ENCODE peak calls at places on chromosome 15, in nine cellular contexts. One of them, this sample, is unnamed.

GRCh38 chr15:76065267-76065666 is 5.5 kb downstream of the TMEM266 start:
- DNase-seq in pancreas: no peak
- DNase-seq in lower leg skin: no peak
- DNase-seq in body of pancreas: no peak
- DNase-seq in astrocyte of the cerebellum: no peak
- DNase-seq in uterus: no peak
- DNase-seq in MCF 10A: no peak
- DNase-seq in GM10248: no peak
- DNase-seq in suprapubic skin: no peak
- DNase-seq in this sample: no peak

GRCh38 chr15:73949496-73949895 is 23.2 kb downstream of the LOXL1 start:
- DNase-seq in pancreas: no peak
- DNase-seq in lower leg skin: no peak
- DNase-seq in body of pancreas: no peak
- DNase-seq in astrocyte of the cerebellum: no peak
- DNase-seq in uterus: no peak
- DNase-seq in MCF 10A: no peak
- DNase-seq in GM10248: no peak
- DNase-seq in suprapubic skin: no peak
- DNase-seq in this sample: no peak

GRCh38 chr15:25056484-25057429 is 102.0 kb downstream of the SNRPN start:
- DNase-seq in pancreas: peak
- DNase-seq in lower leg skin: no peak
- DNase-seq in body of pancreas: no peak
- DNase-seq in astrocyte of the cerebellum: no peak
- DNase-seq in uterus: no peak
- DNase-seq in MCF 10A: no peak
- DNase-seq in GM10248: no peak
- DNase-seq in suprapubic skin: peak
- DNase-seq in this sample: no peak

GRCh38 chr15:39127151-39127815 is 453.6 kb upstream of the THBS1 start:
- DNase-seq in pancreas: no peak
- DNase-seq in lower leg skin: no peak
- DNase-seq in body of pancreas: no peak
- DNase-seq in astrocyte of the cerebellum: peak
- DNase-seq in uterus: no peak
- DNase-seq in MCF 10A: no peak
- DNase-seq in GM10248: no peak
- DNase-seq in suprapubic skin: no peak
- DNase-seq in this sample: no peak

GRCh38 chr15:63940956-63941620 is 105.2 kb downstream of the DAPK2 start:
- DNase-seq in pancreas: no peak
- DNase-seq in lower leg skin: no peak
- DNase-seq in body of pancreas: no peak
- DNase-seq in astrocyte of the cerebellum: no peak
- DNase-seq in uterus: no peak
- DNase-seq in MCF 10A: no peak
- DNase-seq in GM10248: no peak
- DNase-seq in suprapubic skin: no peak
- DNase-seq in this sample: no peak

GRCh38 chr15:74841761-74842385 is 1.1 kb downstream of the ULK3 start:
- DNase-seq in pancreas: no peak
- DNase-seq in lower leg skin: no peak
- DNase-seq in body of pancreas: no peak
- DNase-seq in astrocyte of the cerebellum: no peak
- DNase-seq in uterus: no peak
- DNase-seq in MCF 10A: no peak
- DNase-seq in GM10248: no peak
- DNase-seq in suprapubic skin: no peak
- DNase-seq in this sample: no peak

GRCh38 chr15:65055201-65055870 is 10.1 kb downstream of the SLC51B start:
- DNase-seq in pancreas: no peak
- DNase-seq in lower leg skin: no peak
- DNase-seq in body of pancreas: no peak
- DNase-seq in astrocyte of the cerebellum: peak
- DNase-seq in uterus: peak
- DNase-seq in MCF 10A: no peak
- DNase-seq in GM10248: no peak
- DNase-seq in suprapubic skin: no peak
- DNase-seq in this sample: no peak

GRCh38 chr15:74630284-74631086 is 14.8 kb downstream of the CLK3 start:
- DNase-seq in pancreas: no peak
- DNase-seq in lower leg skin: no peak
- DNase-seq in body of pancreas: no peak
- DNase-seq in astrocyte of the cerebellum: no peak
- DNase-seq in uterus: no peak
- DNase-seq in MCF 10A: no peak
- DNase-seq in GM10248: no peak
- DNase-seq in suprapubic skin: no peak
- DNase-seq in this sample: peak

GRCh38 chr15:77329202-77329601 is 90.7 kb downstream of the PEAK1 start:
- DNase-seq in pancreas: no peak
- DNase-seq in lower leg skin: no peak
- DNase-seq in body of pancreas: no peak
- DNase-seq in astrocyte of the cerebellum: no peak
- DNase-seq in uterus: no peak
- DNase-seq in MCF 10A: no peak
- DNase-seq in GM10248: no peak
- DNase-seq in suprapubic skin: no peak
- DNase-seq in this sample: no peak

GRCh38 chr15:77335298-77335697 is 84.6 kb downstream of the PEAK1 start:
- DNase-seq in pancreas: no peak
- DNase-seq in lower leg skin: no peak
- DNase-seq in body of pancreas: no peak
- DNase-seq in astrocyte of the cerebellum: no peak
- DNase-seq in uterus: peak
- DNase-seq in MCF 10A: no peak
- DNase-seq in GM10248: no peak
- DNase-seq in suprapubic skin: no peak
- DNase-seq in this sample: no peak

GRCh38 chr15:77327844-77328529 is 91.9 kb downstream of the PEAK1 start:
- DNase-seq in pancreas: no peak
- DNase-seq in lower leg skin: no peak
- DNase-seq in body of pancreas: no peak
- DNase-seq in astrocyte of the cerebellum: no peak
- DNase-seq in uterus: no peak
- DNase-seq in MCF 10A: no peak
- DNase-seq in GM10248: no peak
- DNase-seq in suprapubic skin: no peak
- DNase-seq in this sample: no peak

GRCh38 chr15:77336006-77336405 is 83.9 kb downstream of the PEAK1 start:
- DNase-seq in pancreas: no peak
- DNase-seq in lower leg skin: no peak
- DNase-seq in body of pancreas: no peak
- DNase-seq in astrocyte of the cerebellum: no peak
- DNase-seq in uterus: no peak
- DNase-seq in MCF 10A: no peak
- DNase-seq in GM10248: no peak
- DNase-seq in suprapubic skin: no peak
- DNase-seq in this sample: no peak

DNA sequence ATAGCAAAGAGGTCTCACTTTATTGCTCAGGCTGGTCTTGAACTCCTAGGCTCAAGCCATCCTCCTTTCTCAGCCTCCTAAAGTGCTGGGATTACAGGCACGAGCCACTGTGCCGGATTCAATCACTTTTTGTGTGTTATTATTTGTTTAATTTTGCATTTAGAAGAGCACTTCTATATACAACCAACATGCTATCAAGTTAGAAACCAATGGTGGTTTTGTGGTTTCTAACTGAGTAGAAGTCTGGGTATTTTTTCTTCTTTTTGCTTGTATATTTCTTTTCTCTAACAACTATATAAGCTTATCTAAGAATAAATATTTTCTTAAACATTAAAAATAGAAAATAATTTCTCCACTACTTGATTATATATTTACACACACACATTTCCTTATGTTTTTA is 86.7 kb downstream of the PEAK1 start:
- DNase-seq in pancreas: no peak
- DNase-seq in lower leg skin: no peak
- DNase-seq in body of pancreas: no peak
- DNase-seq in astrocyte of the cerebellum: no peak
- DNase-seq in uterus: no peak
- DNase-seq in MCF 10A: no peak
- DNase-seq in GM10248: no peak
- DNase-seq in suprapubic skin: no peak
- DNase-seq in this sample: no peak
- TF ChIP-seq CTCF in pancreas: no peak
- TF ChIP-seq CTCF in lower leg skin: no peak
- TF ChIP-seq CTCF in body of pancreas: no peak
- TF ChIP-seq CTCF in astrocyte of the cerebellum: no peak
- TF ChIP-seq CTCF in uterus: no peak
- TF ChIP-seq CTCF in MCF 10A: no peak
- TF ChIP-seq CTCF in GM10248: no peak
- TF ChIP-seq CTCF in suprapubic skin: no peak
- TF ChIP-seq CTCF in this sample: no peak

DNA sequence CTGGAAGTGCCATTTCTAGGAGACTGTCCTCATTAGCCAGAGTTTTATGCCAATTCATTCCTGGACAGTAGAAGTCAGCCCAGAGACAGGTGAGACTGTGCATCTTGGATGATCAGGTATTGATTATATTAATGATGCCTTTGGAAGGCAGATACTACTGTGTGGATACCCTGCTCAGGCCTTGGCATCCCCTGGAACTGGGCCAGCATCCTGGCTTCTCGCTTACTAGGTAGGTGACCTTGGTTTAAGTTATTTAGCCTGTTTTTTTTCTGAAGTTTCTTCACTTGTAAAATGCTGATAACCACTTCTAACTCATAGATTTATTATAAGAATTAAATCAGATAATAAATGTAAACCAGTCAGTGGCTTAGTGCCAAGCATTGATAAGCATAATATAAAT is 390.4 kb upstream of the SEMA6D start:
- DNase-seq in pancreas: no peak
- DNase-seq in lower leg skin: no peak
- DNase-seq in body of pancreas: peak
- DNase-seq in astrocyte of the cerebellum: no peak
- DNase-seq in uterus: no peak
- DNase-seq in MCF 10A: no peak
- DNase-seq in GM10248: no peak
- DNase-seq in suprapubic skin: no peak
- DNase-seq in this sample: no peak
- TF ChIP-seq CTCF in pancreas: no peak
- TF ChIP-seq CTCF in lower leg skin: no peak
- TF ChIP-seq CTCF in body of pancreas: no peak
- TF ChIP-seq CTCF in astrocyte of the cerebellum: no peak
- TF ChIP-seq CTCF in uterus: no peak
- TF ChIP-seq CTCF in MCF 10A: no peak
- TF ChIP-seq CTCF in GM10248: no peak
- TF ChIP-seq CTCF in suprapubic skin: no peak
- TF ChIP-seq CTCF in this sample: no peak

GRCh38 chr15:71254503-71254902 is 139.2 kb downstream of the THSD4 start:
- DNase-seq in pancreas: no peak
- DNase-seq in lower leg skin: no peak
- DNase-seq in body of pancreas: no peak
- DNase-seq in astrocyte of the cerebellum: no peak
- DNase-seq in uterus: no peak
- DNase-seq in MCF 10A: no peak
- DNase-seq in GM10248: no peak
- DNase-seq in suprapubic skin: no peak
- DNase-seq in this sample: no peak

GRCh38 chr15:71250936-71251468 is 135.7 kb downstream of the THSD4 start:
- DNase-seq in pancreas: no peak
- DNase-seq in lower leg skin: no peak
- DNase-seq in body of pancreas: no peak
- DNase-seq in astrocyte of the cerebellum: no peak
- DNase-seq in uterus: no peak
- DNase-seq in MCF 10A: no peak
- DNase-seq in GM10248: no peak
- DNase-seq in suprapubic skin: no peak
- DNase-seq in this sample: no peak

GRCh38 chr15:71249986-71250385 is 134.7 kb downstream of the THSD4 start:
- DNase-seq in pancreas: no peak
- DNase-seq in lower leg skin: no peak
- DNase-seq in body of pancreas: no peak
- DNase-seq in astrocyte of the cerebellum: no peak
- DNase-seq in uterus: no peak
- DNase-seq in MCF 10A: no peak
- DNase-seq in GM10248: no peak
- DNase-seq in suprapubic skin: no peak
- DNase-seq in this sample: no peak

GRCh38 chr15:71251548-71252035 is 136.3 kb downstream of the THSD4 start:
- DNase-seq in pancreas: no peak
- DNase-seq in lower leg skin: no peak
- DNase-seq in body of pancreas: no peak
- DNase-seq in astrocyte of the cerebellum: no peak
- DNase-seq in uterus: no peak
- DNase-seq in MCF 10A: peak
- DNase-seq in GM10248: no peak
- DNase-seq in suprapubic skin: no peak
- DNase-seq in this sample: no peak

DNA sequence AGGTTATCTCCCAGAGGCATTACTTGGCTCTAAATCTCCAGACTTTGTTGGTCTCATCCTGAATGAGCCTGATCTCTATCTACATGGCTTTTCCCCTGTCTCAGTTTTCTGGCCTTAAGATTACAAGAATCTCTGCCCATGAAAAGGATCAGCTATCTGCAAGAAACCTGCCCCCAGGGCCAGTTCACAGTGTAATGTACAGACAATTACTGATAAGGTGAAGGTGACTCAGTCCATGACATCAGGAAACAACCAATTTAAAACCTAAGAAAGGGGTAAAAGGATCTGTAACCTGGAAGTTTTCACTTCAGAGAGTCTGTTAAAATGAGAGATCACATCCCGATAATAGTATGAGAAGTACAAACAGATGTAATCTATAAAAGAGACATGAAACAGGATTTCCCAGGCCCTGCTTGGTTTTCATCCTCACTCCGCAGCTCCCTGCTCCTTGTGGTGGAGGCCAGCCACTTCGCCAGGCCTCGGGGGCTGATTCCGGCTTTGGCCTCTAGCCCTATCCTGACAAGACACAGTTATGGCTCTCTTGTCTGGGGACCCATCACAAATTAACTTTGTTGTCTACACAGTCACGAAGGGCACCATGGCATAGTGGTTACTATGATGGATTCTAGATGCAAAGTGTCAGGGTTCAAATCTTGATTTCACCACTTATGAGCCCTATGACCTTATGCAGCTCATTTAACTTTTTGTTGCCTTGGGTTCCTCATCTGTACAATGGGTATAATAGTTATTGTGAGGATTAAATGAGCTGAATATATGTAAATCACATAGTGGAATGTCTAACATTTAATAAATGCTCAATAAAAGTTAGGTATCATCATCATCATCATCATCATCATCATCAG is 137.0 kb downstream of the THSD4 start:
- DNase-seq in pancreas: no peak
- DNase-seq in lower leg skin: no peak
- DNase-seq in body of pancreas: no peak
- DNase-seq in astrocyte of the cerebellum: no peak
- DNase-seq in uterus: peak
- DNase-seq in MCF 10A: peak
- DNase-seq in GM10248: no peak
- DNase-seq in suprapubic skin: no peak
- DNase-seq in this sample: no peak
- TF ChIP-seq CTCF in pancreas: no peak
- TF ChIP-seq CTCF in lower leg skin: no peak
- TF ChIP-seq CTCF in body of pancreas: no peak
- TF ChIP-seq CTCF in astrocyte of the cerebellum: no peak
- TF ChIP-seq CTCF in uterus: no peak
- TF ChIP-seq CTCF in MCF 10A: no peak
- TF ChIP-seq CTCF in GM10248: no peak
- TF ChIP-seq CTCF in suprapubic skin: no peak
- TF ChIP-seq CTCF in this sample: no peak

GRCh38 chr15:77097921-77098320 is 27.0 kb upstream of the TSPAN3 start:
- DNase-seq in pancreas: no peak
- DNase-seq in lower leg skin: no peak
- DNase-seq in body of pancreas: no peak
- DNase-seq in astrocyte of the cerebellum: no peak
- DNase-seq in uterus: no peak
- DNase-seq in MCF 10A: no peak
- DNase-seq in GM10248: no peak
- DNase-seq in suprapubic skin: no peak
- DNase-seq in this sample: no peak

GRCh38 chr15:77096541-77096940 is 25.6 kb upstream of the TSPAN3 start:
- DNase-seq in pancreas: no peak
- DNase-seq in lower leg skin: no peak
- DNase-seq in body of pancreas: no peak
- DNase-seq in astrocyte of the cerebellum: no peak
- DNase-seq in uterus: no peak
- DNase-seq in MCF 10A: no peak
- DNase-seq in GM10248: no peak
- DNase-seq in suprapubic skin: no peak
- DNase-seq in this sample: no peak

GRCh38 chr15:77096131-77096530 is 25.2 kb upstream of the TSPAN3 start:
- DNase-seq in pancreas: no peak
- DNase-seq in lower leg skin: no peak
- DNase-seq in body of pancreas: no peak
- DNase-seq in astrocyte of the cerebellum: no peak
- DNase-seq in uterus: no peak
- DNase-seq in MCF 10A: no peak
- DNase-seq in GM10248: no peak
- DNase-seq in suprapubic skin: no peak
- DNase-seq in this sample: no peak

GRCh38 chr15:77097317-77097721 is 26.4 kb upstream of the TSPAN3 start:
- DNase-seq in pancreas: no peak
- DNase-seq in lower leg skin: no peak
- DNase-seq in body of pancreas: no peak
- DNase-seq in astrocyte of the cerebellum: no peak
- DNase-seq in uterus: no peak
- DNase-seq in MCF 10A: no peak
- DNase-seq in GM10248: no peak
- DNase-seq in suprapubic skin: no peak
- DNase-seq in this sample: no peak

DNA sequence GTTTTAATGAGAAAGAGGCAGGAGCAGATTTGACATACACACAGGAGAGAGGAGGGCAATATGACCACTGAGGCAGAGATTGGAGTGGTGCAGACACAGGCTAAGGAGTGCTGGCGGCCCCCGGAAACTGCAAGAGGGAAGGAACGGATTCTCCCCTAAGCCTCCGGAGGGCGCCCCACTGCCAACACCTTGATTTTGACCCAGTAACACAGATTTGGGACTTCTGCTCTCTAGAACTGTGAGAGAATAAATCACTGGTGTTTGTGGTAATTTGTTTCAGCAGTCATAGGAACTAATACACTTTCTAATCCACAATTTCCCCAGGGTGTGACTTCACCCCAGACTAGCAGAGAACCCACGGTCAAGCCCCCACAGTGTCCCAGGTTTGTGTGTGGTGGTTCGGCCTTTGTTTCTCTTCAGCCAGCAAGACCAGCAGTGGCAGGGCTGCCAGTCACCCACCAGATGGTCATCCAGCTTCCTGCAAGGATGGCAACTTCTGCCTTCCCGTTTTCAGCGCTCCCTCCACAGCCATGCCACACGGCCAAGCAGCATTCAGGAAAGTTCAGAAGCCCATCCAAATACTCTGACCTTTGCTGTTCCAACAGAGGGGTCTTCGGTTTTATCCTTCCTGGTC is 23.6 kb upstream of the TSPAN3 start:
- DNase-seq in pancreas: no peak
- DNase-seq in lower leg skin: no peak
- DNase-seq in body of pancreas: no peak
- DNase-seq in astrocyte of the cerebellum: no peak
- DNase-seq in uterus: no peak
- DNase-seq in MCF 10A: no peak
- DNase-seq in GM10248: no peak
- DNase-seq in suprapubic skin: peak
- DNase-seq in this sample: no peak
- TF ChIP-seq CTCF in pancreas: no peak
- TF ChIP-seq CTCF in lower leg skin: no peak
- TF ChIP-seq CTCF in body of pancreas: no peak
- TF ChIP-seq CTCF in astrocyte of the cerebellum: peak
- TF ChIP-seq CTCF in uterus: no peak
- TF ChIP-seq CTCF in MCF 10A: no peak
- TF ChIP-seq CTCF in GM10248: no peak
- TF ChIP-seq CTCF in suprapubic skin: no peak
- TF ChIP-seq CTCF in this sample: no peak

This sample was measured in activated B cell treated with CpG ODN at 0.5 μM for 24 hours.